ENCODE peak calls at places on chromosomes 12 and 14, in seven cellular contexts. E, D, Z, R, O, C and G are unnamed samples.

GRCh38 chr12:13744566-13744965 is 236.8 kb downstream of the GRIN2B start:
- DNase-seq in E (no peak), D (no peak), Z (no peak), R (no peak), O (no peak), C (no peak), G (no peak)

GRCh38 chr12:104280703-104281458 is 22.7 kb upstream of the EID3 start:
- DNase-seq in E (peak), D (peak), Z (peak), R (peak), O (no peak), C (peak), G (no peak)

GRCh38 chr12:221736-222135 is 7.8 kb upstream of the SLC6A12 start:
- DNase-seq in E (no peak), D (no peak), Z (no peak), R (no peak), O (no peak), C (no peak), G (no peak)

GRCh38 chr12:124668602-124669001 is 101.2 kb upstream of the NCOR2 start:
- DNase-seq in E (peak), D (no peak), Z (no peak), R (no peak), O (no peak), C (peak), G (no peak)

GRCh38 chr14:96205059-96205993 is 687 bp downstream of the BDKRB2 start:
- DNase-seq in E (peak), D (no peak), Z (no peak), R (no peak), O (no peak), C (no peak), G (no peak)

GRCh38 chr14:37179896-37180502 is 7.6 kb upstream of the SLC25A21 start:
- DNase-seq in E (peak), D (peak), Z (no peak), R (no peak), O (no peak), C (no peak), G (no peak)

GRCh38 chr12:1739368-1739767 is 48.5 kb downstream of the ADIPOR2 start:
- DNase-seq in E (no peak), D (no peak), Z (no peak), R (no peak), O (no peak), C (no peak), G (no peak)

GRCh38 chr12:8566525-8566924 is 25.8 kb upstream of the CLEC4E start:
- DNase-seq in E (no peak), D (no peak), Z (no peak), R (no peak), O (no peak), C (no peak), G (no peak)

GRCh38 chr14:64841772-64842490 is 37.8 kb downstream of the SPTB start:
- DNase-seq in E (peak), D (no peak), Z (no peak), R (no peak), O (no peak), C (no peak), G (no peak)

GRCh38 chr14:77088219-77088618 is 9.8 kb upstream of the CIPC start:
- DNase-seq in E (no peak), D (no peak), Z (peak), R (peak), O (no peak), C (no peak), G (peak)

GRCh38 chr12:27319848-27320247 is 12.8 kb upstream of the BMAL2 start:
- DNase-seq in E (peak), D (no peak), Z (no peak), R (no peak), O (no peak), C (no peak), G (no peak)
- H3K4me2 ChIP-seq in E (peak), D (peak), Z (no peak), R (no peak), O (no peak), C (peak), G (no peak)

DNA sequence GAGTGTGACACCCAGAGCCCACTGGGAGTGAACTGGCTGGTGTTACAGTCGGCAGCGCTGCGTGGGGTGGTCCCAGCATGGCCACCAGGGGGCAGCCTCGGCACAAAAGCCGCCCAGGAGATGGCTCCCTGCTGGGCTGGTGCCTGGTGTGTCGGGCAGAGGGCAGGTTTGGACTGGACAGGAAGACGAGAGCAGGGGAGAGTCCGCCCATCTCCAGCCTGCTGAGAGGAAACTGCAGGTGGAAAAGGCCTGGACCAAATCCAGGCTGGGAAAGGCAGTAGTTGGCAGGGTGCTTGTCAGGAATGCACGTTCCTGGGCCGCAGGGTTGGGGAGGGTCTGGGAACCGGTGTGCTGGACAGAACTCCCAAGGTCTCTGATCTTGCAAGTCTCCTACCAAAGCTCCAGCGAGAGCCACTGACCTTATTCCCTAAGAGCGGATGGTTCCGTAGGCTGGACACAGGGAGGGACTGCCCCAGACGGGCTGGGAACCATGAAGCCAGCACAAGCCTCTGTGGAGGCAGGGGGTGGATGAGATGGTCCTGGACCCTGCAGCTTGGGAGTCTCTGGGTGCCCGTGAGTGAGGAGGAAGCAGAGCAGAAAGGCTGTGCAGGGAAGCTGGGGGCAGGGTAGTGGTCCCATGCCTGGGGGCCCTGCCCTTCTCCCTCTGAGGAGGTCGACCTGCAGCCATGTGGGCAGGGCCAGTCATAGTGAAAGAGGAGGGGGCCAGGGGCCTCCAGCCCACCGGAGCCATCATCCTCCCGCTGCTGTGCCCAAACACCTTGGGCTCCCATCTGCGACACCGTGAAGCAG is 1.8 kb downstream of the AHNAK2 start:
- DNase-seq in E (peak), D (peak), Z (peak), R (peak), O (peak), C (peak), G (peak)
- H3K4me2 ChIP-seq in E (no peak), D (no peak), Z (peak), R (no peak), O (no peak), C (peak), G (no peak)

DNA sequence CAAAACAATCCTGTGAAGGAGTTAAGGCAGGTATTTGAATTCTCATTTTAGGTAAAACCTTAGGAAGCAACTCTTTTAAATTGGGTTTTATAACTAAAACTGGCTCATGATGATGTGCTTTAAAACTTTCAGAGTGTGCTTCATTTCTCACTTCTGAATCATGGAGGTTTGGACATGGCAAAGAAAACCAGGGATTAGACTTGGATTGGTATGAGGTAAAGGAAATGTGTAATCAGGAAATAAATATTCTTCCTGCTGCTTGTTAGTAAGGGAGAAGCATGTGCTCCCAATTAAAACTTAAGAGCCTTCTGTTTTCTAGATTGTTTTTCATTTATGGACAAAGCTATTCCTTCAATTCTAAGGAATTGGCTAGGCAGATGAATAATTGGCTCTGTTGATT is 57.4 kb downstream of the FBXO33 start:
- DNase-seq in E (peak), D (peak), Z (no peak), R (no peak), O (no peak), C (no peak), G (no peak)
- H3K4me2 ChIP-seq in E (peak), D (peak), Z (no peak), R (no peak), O (no peak), C (peak), G (no peak)

DNA sequence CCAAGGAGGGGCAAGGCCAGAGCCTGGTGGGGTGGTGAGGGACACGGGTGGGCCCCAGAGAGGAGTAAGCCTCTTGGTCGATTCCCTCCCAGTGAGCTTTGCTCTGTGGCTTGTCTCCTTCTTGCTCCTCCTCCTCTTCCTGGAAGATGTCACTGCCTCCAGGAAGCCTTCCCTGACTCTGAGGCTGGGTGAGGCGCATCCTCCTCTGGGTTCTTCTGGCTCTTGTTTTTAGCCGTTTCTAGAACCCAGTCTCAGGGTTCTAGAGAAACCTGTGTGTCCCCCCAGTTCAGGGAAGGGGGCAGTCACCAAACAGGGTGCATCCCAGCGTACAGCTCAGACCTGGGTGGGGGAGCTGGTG is 12.6 kb downstream of the KIF26A start:
- DNase-seq in E (no peak), D (no peak), Z (no peak), R (no peak), O (no peak), C (no peak), G (no peak)
- H3K4me2 ChIP-seq in E (no peak), D (no peak), Z (no peak), R (no peak), O (no peak), C (no peak), G (no peak)

GRCh38 chr12:27969901-27970390 is 2.6 kb downstream of the PTHLH start:
- DNase-seq in E (peak), D (peak), Z (peak), R (peak), O (no peak), C (no peak), G (peak)

GRCh38 chr12:27970391-27970980 is 2.0 kb downstream of the PTHLH start:
- DNase-seq in E (peak), D (peak), Z (no peak), R (peak), O (no peak), C (peak), G (peak)

GRCh38 chr12:27971606-27972005 is 927 bp downstream of the PTHLH start:
- DNase-seq in E (no peak), D (peak), Z (no peak), R (peak), O (no peak), C (no peak), G (no peak)

GRCh38 chr12:27972721-27973120 is at the start of gene PTHLH:
- DNase-seq in E (peak), D (no peak), Z (no peak), R (no peak), O (no peak), C (no peak), G (no peak)

DNA sequence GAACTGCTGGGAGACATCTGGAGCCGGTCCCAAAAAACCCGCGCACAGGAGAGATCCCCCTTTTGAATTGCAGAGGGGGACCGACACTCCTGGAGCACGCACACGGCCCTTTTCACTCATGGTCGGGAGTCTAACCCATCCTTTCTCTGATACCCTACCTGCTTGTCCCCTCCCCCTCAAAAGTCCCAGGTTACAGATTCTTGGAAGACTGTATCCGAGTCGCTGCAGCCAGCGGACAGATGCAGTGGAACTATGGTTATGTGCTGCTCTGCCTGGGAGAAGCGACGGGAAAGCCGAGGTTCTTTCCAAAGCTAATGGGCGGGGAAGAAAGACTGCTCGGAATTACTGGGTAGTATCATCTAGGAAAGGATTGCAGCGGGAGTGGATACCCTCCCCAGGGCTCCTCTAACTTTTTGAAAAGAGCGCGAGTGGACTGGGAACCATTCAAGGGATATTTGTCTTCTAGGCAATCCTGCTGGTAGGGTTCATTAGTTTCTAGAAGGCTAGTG is 1.5 kb downstream of the PTHLH start:
- DNase-seq in E (peak), D (no peak), Z (no peak), R (peak), O (no peak), C (peak), G (peak)
- H3K4me2 ChIP-seq in E (peak), D (peak), Z (no peak), R (peak), O (no peak), C (peak), G (peak)

GRCh38 chr12:6782119-6782518 is 7.2 kb upstream of the CD4 start:
- DNase-seq in E (peak), D (no peak), Z (no peak), R (no peak), O (no peak), C (no peak), G (no peak)
- H3K4me2 ChIP-seq in E (no peak), D (no peak), Z (no peak), R (no peak), O (no peak), C (no peak), G (no peak)

GRCh38 chr12:116010467-116010866 is 267.0 kb downstream of the MED13L start:
- DNase-seq in E (no peak), D (no peak), Z (no peak), R (no peak), O (no peak), C (no peak), G (no peak)

GRCh38 chr12:116011217-116011616 is 266.3 kb downstream of the MED13L start:
- DNase-seq in E (no peak), D (no peak), Z (no peak), R (no peak), O (no peak), C (no peak), G (no peak)

GRCh38 chr12:116006141-116006540 is 271.4 kb downstream of the MED13L start:
- DNase-seq in E (no peak), D (no peak), Z (no peak), R (no peak), O (no peak), C (no peak), G (no peak)

GRCh38 chr12:116012757-116013156 is 264.7 kb downstream of the MED13L start:
- DNase-seq in E (no peak), D (no peak), Z (no peak), R (no peak), O (no peak), C (no peak), G (no peak)

DNA sequence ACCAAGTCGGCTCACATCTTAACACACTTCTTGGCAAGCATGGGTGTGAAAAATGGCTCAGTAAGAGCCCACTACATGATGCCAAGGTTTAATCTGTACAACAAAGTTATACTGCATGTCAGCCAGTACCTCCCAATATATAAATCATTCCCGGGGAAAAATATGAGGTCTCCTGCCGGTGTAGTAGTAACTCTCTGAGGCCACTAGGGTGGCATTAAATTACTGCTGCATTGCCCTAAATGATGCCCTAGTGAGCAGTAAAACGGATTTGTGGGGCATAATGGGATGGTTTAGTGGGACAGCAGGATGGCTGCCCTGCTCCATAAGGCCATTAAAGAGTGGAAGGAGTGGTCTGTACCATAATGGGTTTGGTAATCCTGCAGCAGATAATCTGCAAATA is 267.7 kb downstream of the MED13L start:
- DNase-seq in E (peak), D (no peak), Z (no peak), R (no peak), O (no peak), C (no peak), G (no peak)
- H3K4me2 ChIP-seq in E (no peak), D (no peak), Z (no peak), R (no peak), O (no peak), C (no peak), G (no peak)